ENCODE peak calls at places on chromosomes 1 and 21, in five cellular contexts. U, E, B, R and T are unnamed samples.

GRCh38 chr1:17574502-17574901 is 35.0 kb downstream of the ARHGEF10L start:
- DNase-seq in U (no peak), E (no peak), B (no peak), R (no peak), T (no peak)

GRCh38 chr1:94551449-94551848 is 9.9 kb upstream of the F3 start:
- DNase-seq in U (no peak), E (no peak), B (no peak), R (no peak), T (no peak)

GRCh38 chr1:226110249-226111108 is 48.0 kb downstream of the H3-3A start:
- DNase-seq in U (peak; percentile 84), E (peak; percentile 72), B (peak; percentile 78), R (no peak), T (peak; percentile 34)

GRCh38 chr1:189669846-189670245 is 807.8 kb downstream of the BRINP3 start:
- DNase-seq in U (no peak), E (peak; percentile 80), B (no peak), R (no peak), T (no peak)

GRCh38 chr1:31503581-31503980 is 72.7 kb upstream of the TINAGL1 start:
- DNase-seq in U (no peak), E (no peak), B (no peak), R (no peak), T (no peak)

GRCh38 chr1:12601690-12602632 is 16.0 kb downstream of the DHRS3 start:
- DNase-seq in U (no peak), E (peak; percentile 32), B (no peak), R (no peak), T (no peak)

GRCh38 chr1:56459260-56459659 is 120.1 kb downstream of the PLPP3 start:
- DNase-seq in U (no peak), E (no peak), B (no peak), R (no peak), T (no peak)

GRCh38 chr1:19370453-19371170 is 58.5 kb downstream of the SLC66A1 start:
- DNase-seq in U (no peak), E (no peak), B (no peak), R (no peak), T (no peak)

GRCh38 chr1:18139198-18139981 is 31.8 kb downstream of the IGSF21 start:
- DNase-seq in U (no peak), E (peak; percentile 1), B (no peak), R (no peak), T (no peak)

GRCh38 chr1:45877264-45877663 is 73.9 kb downstream of the MAST2 start:
- DNase-seq in U (no peak), E (no peak), B (no peak), R (no peak), T (no peak)

GRCh38 chr1:217562229-217562878 is 68.5 kb downstream of the GPATCH2 start:
- DNase-seq in U (no peak), E (peak; percentile 88), B (no peak), R (no peak), T (no peak)

GRCh38 chr1:198435044-198435443 is 105.4 kb downstream of the ATP6V1G3 start:
- DNase-seq in U (no peak), E (no peak), B (no peak), R (no peak), T (no peak)

GRCh38 chr21:22885079-22885478 is 1886.9 kb downstream of the NCAM2 start:
- DNase-seq in U (no peak), E (peak; percentile 46), B (no peak), R (no peak), T (no peak)

GRCh38 chr1:151547119-151547899 is 7.2 kb downstream of the TUFT1 start:
- DNase-seq in U (peak; percentile 46), E (peak; percentile 92), B (no peak), R (no peak), T (no peak)

GRCh38 chr1:97797403-97798183 is 123.2 kb downstream of the DPYD start:
- DNase-seq in U (peak; percentile 33), E (no peak), B (no peak), R (no peak), T (no peak)